ENCODE peak calls at places on chromosomes 6 and 20, in four cellular contexts. Z, C, R and D are unnamed samples.

GRCh38 chr6:90121982-90122381 is 174.7 kb downstream of the BACH2 start:
- DNase-seq in Z (no peak), C (no peak), R (no peak), D (no peak)

GRCh38 chr6:53437557-53438202 is 88.9 kb upstream of the ELOVL5 start:
- DNase-seq in Z (peak), C (peak), R (peak), D (peak)

GRCh38 chr20:35883341-35883777 is 70.9 kb downstream of the SCAND1 start:
- DNase-seq in Z (no peak), C (no peak), R (no peak), D (no peak)

GRCh38 chr6:3390698-3391097 is 66.2 kb downstream of the SLC22A23 start:
- DNase-seq in Z (no peak), C (no peak), R (no peak), D (peak)

GRCh38 chr6:155387551-155387950 is 68.1 kb downstream of the NOX3 start:
- DNase-seq in Z (no peak), C (no peak), R (no peak), D (no peak)

GRCh38 chr20:34615477-34615876 is 57.0 kb downstream of the MAP1LC3A start:
- DNase-seq in Z (no peak), C (peak), R (no peak), D (no peak)

GRCh38 chr20:45091366-45091765 is 9.6 kb downstream of the KCNS1 start:
- DNase-seq in Z (no peak), C (no peak), R (no peak), D (no peak)

GRCh38 chr6:53492860-53493634 is 51.9 kb downstream of the GCLC start:
- DNase-seq in Z (peak), C (peak), R (no peak), D (peak)

GRCh38 chr6:142854589-142855488 is 90.1 kb downstream of the HIVEP2 start:
- DNase-seq in Z (no peak), C (no peak), R (no peak), D (no peak)

GRCh38 chr6:89347825-89348224 is 4.7 kb downstream of the UBE2J1 start:
- DNase-seq in Z (no peak), C (no peak), R (no peak), D (no peak)

GRCh38 chr6:22470454-22471368 is 98.7 kb upstream of the HDGFL1 start:
- DNase-seq in Z (no peak), C (no peak), R (peak), D (peak)

GRCh38 chr6:20483902-20484497 is 50.3 kb upstream of the CDKAL1 start:
- DNase-seq in Z (no peak), C (no peak), R (no peak), D (no peak)

GRCh38 chr6:108080010-108080780 is 5.7 kb upstream of the OSTM1 start:
- DNase-seq in Z (no peak), C (no peak), R (no peak), D (peak)

GRCh38 chr20:2692886-2693285 is 306 bp downstream of the EBF4 start:
- DNase-seq in Z (no peak), C (no peak), R (no peak), D (no peak)

GRCh38 chr6:80520195-80520594 is 413.7 kb downstream of the BCKDHB start:
- DNase-seq in Z (peak), C (no peak), R (no peak), D (peak)

GRCh38 chr6:142760152-142760551 is 184.8 kb downstream of the HIVEP2 start:
- DNase-seq in Z (no peak), C (no peak), R (no peak), D (no peak)

GRCh38 chr6:74362391-74362790 is 666.4 kb downstream of the CD109 start:
- DNase-seq in Z (no peak), C (no peak), R (no peak), D (no peak)

GRCh38 chr20:1734269-1734858 is 76.8 kb upstream of the SIRPG start:
- DNase-seq in Z (no peak), C (peak), R (peak), D (no peak)

GRCh38 chr20:32626859-32627636 is 41.9 kb upstream of the NOL4L start:
- DNase-seq in Z (no peak), C (no peak), R (peak), D (no peak)

GRCh38 chr6:140039343-140039742 is 664.9 kb upstream of the CITED2 start:
- DNase-seq in Z (no peak), C (no peak), R (no peak), D (no peak)

GRCh38 chr20:672975-673604 is 2.5 kb downstream of the SCRT2 start:
- DNase-seq in Z (no peak), C (no peak), R (no peak), D (no peak)

GRCh38 chr6:15400572-15401004 is 154.7 kb downstream of the JARID2 start:
- DNase-seq in Z (no peak), C (no peak), R (no peak), D (no peak)

GRCh38 chr6:104326173-104327001 is 533.3 kb downstream of the HACE1 start:
- DNase-seq in Z (no peak), C (no peak), R (no peak), D (no peak)

DNA sequence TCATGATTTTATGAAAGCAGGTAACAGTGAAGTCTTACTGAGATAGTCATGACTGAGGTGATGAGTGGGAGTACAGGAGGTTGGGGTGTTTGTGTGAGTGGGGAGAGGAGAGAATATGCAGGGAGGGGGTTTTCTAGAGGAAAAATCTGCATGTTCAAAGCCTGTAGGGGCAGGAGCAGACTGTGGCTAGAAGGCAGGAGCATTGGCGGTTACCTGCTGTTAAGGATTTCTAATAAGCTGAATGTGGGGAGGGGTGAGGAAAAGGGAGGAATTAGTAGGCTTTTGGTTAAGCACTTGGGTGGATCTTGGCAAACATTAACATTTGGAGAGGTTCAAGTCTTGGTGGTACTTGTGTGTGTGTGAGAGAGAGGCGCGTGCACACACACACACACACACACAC is 70.8 kb downstream of the EYA4 start:
- DNase-seq in Z (no peak), C (no peak), R (no peak), D (no peak)
- H3K4me3 ChIP-seq in Z (no peak), C (no peak), R (no peak), D (no peak)

GRCh38 chr6:57075092-57075491 is 14.9 kb upstream of the ZNF451 start:
- DNase-seq in Z (no peak), C (no peak), R (no peak), D (no peak)
- TF ChIP-seq CTCF in Z (no peak), C (no peak), R (no peak), D (no peak)

GRCh38 chr6:48071833-48072232 is 39.2 kb downstream of the PTCHD4 start:
- DNase-seq in Z (no peak), C (peak), R (no peak), D (no peak)

GRCh38 chr6:48069280-48069679 is 41.7 kb downstream of the PTCHD4 start:
- DNase-seq in Z (no peak), C (no peak), R (no peak), D (no peak)

GRCh38 chr6:48075181-48075580 is 35.8 kb downstream of the PTCHD4 start:
- DNase-seq in Z (no peak), C (no peak), R (no peak), D (no peak)

GRCh38 chr6:48078092-48078491 is 32.9 kb downstream of the PTCHD4 start:
- DNase-seq in Z (no peak), C (no peak), R (no peak), D (no peak)

DNA sequence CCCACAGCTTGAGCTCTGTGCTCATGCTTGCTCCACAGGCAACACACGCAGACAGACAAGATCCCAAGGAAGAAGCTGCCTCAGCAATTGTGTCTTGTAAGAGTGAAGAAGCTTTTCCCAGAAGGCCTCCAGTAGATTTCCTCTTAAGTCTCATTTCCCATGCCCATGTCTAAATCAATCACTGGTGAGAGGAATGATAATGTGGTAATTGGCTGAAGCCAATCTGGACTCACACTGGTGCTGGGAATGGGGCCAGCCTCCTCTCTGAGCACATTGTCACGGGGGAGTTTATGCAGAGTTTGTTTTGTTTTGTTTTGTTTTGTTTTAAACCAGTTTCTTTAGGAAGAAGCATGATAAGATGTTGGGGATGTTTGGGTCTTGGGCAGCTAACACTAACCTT is 36.6 kb downstream of the PTCHD4 start:
- DNase-seq in Z (no peak), C (no peak), R (no peak), D (peak)
- H3K4me3 ChIP-seq in Z (no peak), C (no peak), R (no peak), D (no peak)

GRCh38 chr20:23873370-23874015 is 6.1 kb downstream of the CST5 start:
- DNase-seq in Z (no peak), C (no peak), R (peak), D (no peak)

GRCh38 chr20:23878787-23879186 is 761 bp downstream of the CST5 start:
- DNase-seq in Z (no peak), C (no peak), R (no peak), D (no peak)

GRCh38 chr20:23877524-23877923 is 2.0 kb downstream of the CST5 start:
- DNase-seq in Z (no peak), C (no peak), R (peak), D (no peak)

GRCh38 chr20:23874747-23875146 is 4.8 kb downstream of the CST5 start:
- DNase-seq in Z (no peak), C (no peak), R (peak), D (no peak)

DNA sequence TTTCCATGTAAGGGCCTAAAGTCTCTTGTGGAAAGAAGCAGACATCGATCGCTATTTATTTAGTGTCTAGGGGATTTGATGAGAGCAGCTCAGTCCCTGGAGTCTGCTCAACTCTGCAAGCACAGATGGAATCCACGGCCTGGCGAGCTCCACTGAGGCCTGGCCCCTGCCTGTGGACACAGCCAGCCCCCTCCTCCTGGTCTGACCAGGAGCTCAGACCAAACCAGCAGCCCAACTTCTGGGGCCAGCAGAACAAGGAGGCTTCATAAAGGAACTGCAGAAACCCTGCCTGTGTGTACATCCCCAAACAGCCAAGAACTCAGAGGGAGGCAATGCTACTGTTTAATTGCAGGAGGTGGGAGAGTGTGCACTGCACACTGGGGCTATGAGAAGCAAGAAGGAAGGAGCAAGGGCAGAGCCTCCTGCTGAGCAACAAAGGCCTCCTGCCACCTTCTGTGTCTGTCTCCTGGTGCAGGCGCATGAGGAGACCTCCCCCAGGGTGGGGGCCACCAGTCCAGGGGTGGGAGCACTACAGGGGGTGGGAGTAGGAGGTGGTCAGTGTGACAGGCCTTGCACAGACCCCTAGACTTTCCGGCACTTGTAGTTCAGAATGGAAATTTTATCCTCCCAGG is 3.8 kb downstream of the CST5 start:
- DNase-seq in Z (no peak), C (no peak), R (peak), D (no peak)
- TF ChIP-seq CTCF in Z (no peak), C (no peak), R (peak), D (no peak)

GRCh38 chr6:169624785-169625184 is 77.0 kb downstream of the WDR27 start:
- DNase-seq in Z (no peak), C (no peak), R (no peak), D (no peak)
- H3K4me3 ChIP-seq in Z (no peak), C (no peak), R (no peak), D (no peak)

DNA sequence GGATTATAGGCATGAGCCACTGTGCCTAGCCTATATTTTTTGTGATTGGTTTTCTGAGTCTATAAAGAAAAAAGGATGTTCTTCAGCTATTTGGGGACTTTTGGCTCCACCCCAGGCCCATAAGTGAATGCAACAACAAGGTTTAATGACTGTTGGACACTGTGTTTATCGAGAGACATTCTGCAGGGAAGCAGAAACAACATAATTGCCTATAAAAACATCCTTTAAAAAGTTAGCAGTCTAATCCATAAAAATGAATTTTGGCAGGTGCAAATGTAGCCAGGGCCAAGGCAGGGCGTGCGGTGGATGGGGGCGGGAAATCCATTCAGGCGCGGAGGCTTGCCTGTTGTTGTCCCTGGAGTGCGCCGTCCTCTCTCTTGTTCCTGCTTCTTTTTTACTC is 99.3 kb downstream of the PAX1 start:
- DNase-seq in Z (no peak), C (no peak), R (no peak), D (no peak)
- TF ChIP-seq CTCF in Z (no peak), C (no peak), R (no peak), D (no peak)

GRCh38 chr6:36756761-36757160 is 59.1 kb downstream of the RAB44 start:
- DNase-seq in Z (no peak), C (no peak), R (no peak), D (no peak)
- H3K4me3 ChIP-seq in Z (no peak), C (no peak), R (no peak), D (no peak)